ENCODE peak calls at places on chromosomes 11 and 22, in nine cellular contexts. One of them, this sample, is unnamed.

GRCh38 chr22:30338802-30339201 is 12.1 kb upstream of the TBC1D10A start:
- DNase-seq in NCI-H2171 treated with DMSO at 0.1 percent for 48 hours: no peak
- DNase-seq in brain pericyte: no peak
- DNase-seq in stimulated activated CD4-positive, alpha-beta T cell treated with anti-CD3 and anti-CD28 coated beads, Interleukin-1b, Interleukin-23, amount 100 ng/mL, for 24 hours: no peak
- DNase-seq in Caco-2: no peak
- DNase-seq in heart left ventricle: no peak
- DNase-seq in EH: no peak
- DNase-seq in NCI-H748 treated with DMSO at 0.1 percent for 48 hours: no peak
- DNase-seq in ovary: no peak
- DNase-seq in this sample: no peak

GRCh38 chr11:70420008-70420464 is 21.7 kb downstream of the CTTN start:
- DNase-seq in NCI-H2171 treated with DMSO at 0.1 percent for 48 hours: no peak
- DNase-seq in brain pericyte: no peak
- DNase-seq in stimulated activated CD4-positive, alpha-beta T cell treated with anti-CD3 and anti-CD28 coated beads, Interleukin-1b, Interleukin-23, amount 100 ng/mL, for 24 hours: no peak
- DNase-seq in Caco-2: no peak
- DNase-seq in heart left ventricle: no peak
- DNase-seq in EH: peak; percentile 19
- DNase-seq in NCI-H748 treated with DMSO at 0.1 percent for 48 hours: no peak
- DNase-seq in ovary: peak; percentile 77
- DNase-seq in this sample: peak; percentile 56

GRCh38 chr11:119480375-119481020 is 57.5 kb upstream of the THY1 start:
- DNase-seq in NCI-H2171 treated with DMSO at 0.1 percent for 48 hours: no peak
- DNase-seq in brain pericyte: no peak
- DNase-seq in stimulated activated CD4-positive, alpha-beta T cell treated with anti-CD3 and anti-CD28 coated beads, Interleukin-1b, Interleukin-23, amount 100 ng/mL, for 24 hours: no peak
- DNase-seq in Caco-2: peak; percentile 29
- DNase-seq in heart left ventricle: no peak
- DNase-seq in EH: no peak
- DNase-seq in NCI-H748 treated with DMSO at 0.1 percent for 48 hours: no peak
- DNase-seq in ovary: no peak
- DNase-seq in this sample: no peak

GRCh38 chr11:19848219-19848618 is 135.6 kb downstream of the NAV2 start:
- DNase-seq in NCI-H2171 treated with DMSO at 0.1 percent for 48 hours: no peak
- DNase-seq in brain pericyte: no peak
- DNase-seq in stimulated activated CD4-positive, alpha-beta T cell treated with anti-CD3 and anti-CD28 coated beads, Interleukin-1b, Interleukin-23, amount 100 ng/mL, for 24 hours: no peak
- DNase-seq in Caco-2: no peak
- DNase-seq in heart left ventricle: no peak
- DNase-seq in EH: no peak
- DNase-seq in NCI-H748 treated with DMSO at 0.1 percent for 48 hours: no peak
- DNase-seq in ovary: no peak
- DNase-seq in this sample: no peak

GRCh38 chr11:94183886-94184264 is 55.2 kb downstream of the PANX1 start:
- DNase-seq in NCI-H2171 treated with DMSO at 0.1 percent for 48 hours: no peak
- DNase-seq in brain pericyte: peak; percentile 29
- DNase-seq in stimulated activated CD4-positive, alpha-beta T cell treated with anti-CD3 and anti-CD28 coated beads, Interleukin-1b, Interleukin-23, amount 100 ng/mL, for 24 hours: no peak
- DNase-seq in Caco-2: peak; percentile 81
- DNase-seq in heart left ventricle: peak; percentile 68
- DNase-seq in EH: peak; percentile 47
- DNase-seq in NCI-H748 treated with DMSO at 0.1 percent for 48 hours: no peak
- DNase-seq in ovary: no peak
- DNase-seq in this sample: peak; percentile 80

GRCh38 chr11:46983598-46983997 is 47.0 kb downstream of the CSTPP1 start:
- DNase-seq in NCI-H2171 treated with DMSO at 0.1 percent for 48 hours: no peak
- DNase-seq in brain pericyte: no peak
- DNase-seq in stimulated activated CD4-positive, alpha-beta T cell treated with anti-CD3 and anti-CD28 coated beads, Interleukin-1b, Interleukin-23, amount 100 ng/mL, for 24 hours: no peak
- DNase-seq in Caco-2: no peak
- DNase-seq in heart left ventricle: no peak
- DNase-seq in EH: no peak
- DNase-seq in NCI-H748 treated with DMSO at 0.1 percent for 48 hours: no peak
- DNase-seq in ovary: no peak
- DNase-seq in this sample: no peak

GRCh38 chr22:42328130-42328821 is 57.8 kb upstream of the TCF20 start:
- DNase-seq in NCI-H2171 treated with DMSO at 0.1 percent for 48 hours: no peak
- DNase-seq in brain pericyte: no peak
- DNase-seq in stimulated activated CD4-positive, alpha-beta T cell treated with anti-CD3 and anti-CD28 coated beads, Interleukin-1b, Interleukin-23, amount 100 ng/mL, for 24 hours: no peak
- DNase-seq in Caco-2: no peak
- DNase-seq in heart left ventricle: no peak
- DNase-seq in EH: no peak
- DNase-seq in NCI-H748 treated with DMSO at 0.1 percent for 48 hours: no peak
- DNase-seq in ovary: no peak
- DNase-seq in this sample: no peak

GRCh38 chr11:122796128-122796717 is 42.1 kb upstream of the CRTAM start:
- DNase-seq in NCI-H2171 treated with DMSO at 0.1 percent for 48 hours: no peak
- DNase-seq in brain pericyte: no peak
- DNase-seq in stimulated activated CD4-positive, alpha-beta T cell treated with anti-CD3 and anti-CD28 coated beads, Interleukin-1b, Interleukin-23, amount 100 ng/mL, for 24 hours: peak; percentile 56
- DNase-seq in Caco-2: peak; percentile 58
- DNase-seq in heart left ventricle: no peak
- DNase-seq in EH: peak; percentile 52
- DNase-seq in NCI-H748 treated with DMSO at 0.1 percent for 48 hours: peak; percentile 0
- DNase-seq in ovary: no peak
- DNase-seq in this sample: peak; percentile 53

GRCh38 chr11:57777969-57778317 is 16.3 kb downstream of the CTNND1 start:
- DNase-seq in NCI-H2171 treated with DMSO at 0.1 percent for 48 hours: no peak
- DNase-seq in brain pericyte: no peak
- DNase-seq in stimulated activated CD4-positive, alpha-beta T cell treated with anti-CD3 and anti-CD28 coated beads, Interleukin-1b, Interleukin-23, amount 100 ng/mL, for 24 hours: no peak
- DNase-seq in Caco-2: peak; percentile 83
- DNase-seq in heart left ventricle: no peak
- DNase-seq in EH: peak; percentile 32
- DNase-seq in NCI-H748 treated with DMSO at 0.1 percent for 48 hours: no peak
- DNase-seq in ovary: no peak
- DNase-seq in this sample: peak; percentile 62

GRCh38 chr22:47188337-47189055 is 426.0 kb downstream of the TBC1D22A start:
- DNase-seq in NCI-H2171 treated with DMSO at 0.1 percent for 48 hours: no peak
- DNase-seq in brain pericyte: no peak
- DNase-seq in stimulated activated CD4-positive, alpha-beta T cell treated with anti-CD3 and anti-CD28 coated beads, Interleukin-1b, Interleukin-23, amount 100 ng/mL, for 24 hours: no peak
- DNase-seq in Caco-2: no peak
- DNase-seq in heart left ventricle: peak; percentile 36
- DNase-seq in EH: no peak
- DNase-seq in NCI-H748 treated with DMSO at 0.1 percent for 48 hours: no peak
- DNase-seq in ovary: no peak
- DNase-seq in this sample: no peak

GRCh38 chr22:48369789-48370507 is 1457.7 kb downstream of the BRD1 start:
- DNase-seq in NCI-H2171 treated with DMSO at 0.1 percent for 48 hours: no peak
- DNase-seq in brain pericyte: no peak
- DNase-seq in stimulated activated CD4-positive, alpha-beta T cell treated with anti-CD3 and anti-CD28 coated beads, Interleukin-1b, Interleukin-23, amount 100 ng/mL, for 24 hours: no peak
- DNase-seq in Caco-2: peak; percentile 65
- DNase-seq in heart left ventricle: no peak
- DNase-seq in EH: no peak
- DNase-seq in NCI-H748 treated with DMSO at 0.1 percent for 48 hours: peak; percentile 94
- DNase-seq in ovary: no peak
- DNase-seq in this sample: no peak

GRCh38 chr22:27295071-27295470 is 506.5 kb downstream of the MN1 start:
- DNase-seq in NCI-H2171 treated with DMSO at 0.1 percent for 48 hours: no peak
- DNase-seq in brain pericyte: no peak
- DNase-seq in stimulated activated CD4-positive, alpha-beta T cell treated with anti-CD3 and anti-CD28 coated beads, Interleukin-1b, Interleukin-23, amount 100 ng/mL, for 24 hours: no peak
- DNase-seq in Caco-2: no peak
- DNase-seq in heart left ventricle: no peak
- DNase-seq in EH: no peak
- DNase-seq in NCI-H748 treated with DMSO at 0.1 percent for 48 hours: no peak
- DNase-seq in ovary: no peak
- DNase-seq in this sample: no peak

GRCh38 chr11:80519591-80520258 is 1078.9 kb upstream of the TENM4 start:
- DNase-seq in NCI-H2171 treated with DMSO at 0.1 percent for 48 hours: no peak
- DNase-seq in brain pericyte: no peak
- DNase-seq in stimulated activated CD4-positive, alpha-beta T cell treated with anti-CD3 and anti-CD28 coated beads, Interleukin-1b, Interleukin-23, amount 100 ng/mL, for 24 hours: no peak
- DNase-seq in Caco-2: no peak
- DNase-seq in heart left ventricle: no peak
- DNase-seq in EH: no peak
- DNase-seq in NCI-H748 treated with DMSO at 0.1 percent for 48 hours: no peak
- DNase-seq in ovary: no peak
- DNase-seq in this sample: peak; percentile 15

GRCh38 chr11:94100253-94100652 is 28.4 kb upstream of the PANX1 start:
- DNase-seq in NCI-H2171 treated with DMSO at 0.1 percent for 48 hours: no peak
- DNase-seq in brain pericyte: no peak
- DNase-seq in stimulated activated CD4-positive, alpha-beta T cell treated with anti-CD3 and anti-CD28 coated beads, Interleukin-1b, Interleukin-23, amount 100 ng/mL, for 24 hours: no peak
- DNase-seq in Caco-2: no peak
- DNase-seq in heart left ventricle: no peak
- DNase-seq in EH: no peak
- DNase-seq in NCI-H748 treated with DMSO at 0.1 percent for 48 hours: no peak
- DNase-seq in ovary: no peak
- DNase-seq in this sample: no peak

GRCh38 chr11:34570584-34570983 is 50.3 kb upstream of the EHF start:
- DNase-seq in NCI-H2171 treated with DMSO at 0.1 percent for 48 hours: no peak
- DNase-seq in brain pericyte: no peak
- DNase-seq in stimulated activated CD4-positive, alpha-beta T cell treated with anti-CD3 and anti-CD28 coated beads, Interleukin-1b, Interleukin-23, amount 100 ng/mL, for 24 hours: no peak
- DNase-seq in Caco-2: no peak
- DNase-seq in heart left ventricle: no peak
- DNase-seq in EH: peak; percentile 5
- DNase-seq in NCI-H748 treated with DMSO at 0.1 percent for 48 hours: no peak
- DNase-seq in ovary: no peak
- DNase-seq in this sample: peak; percentile 66

GRCh38 chr22:44336962-44337657 is 24.4 kb upstream of the SHISAL1 start:
- DNase-seq in NCI-H2171 treated with DMSO at 0.1 percent for 48 hours: peak; percentile 43
- DNase-seq in brain pericyte: no peak
- DNase-seq in stimulated activated CD4-positive, alpha-beta T cell treated with anti-CD3 and anti-CD28 coated beads, Interleukin-1b, Interleukin-23, amount 100 ng/mL, for 24 hours: no peak
- DNase-seq in Caco-2: no peak
- DNase-seq in heart left ventricle: no peak
- DNase-seq in EH: no peak
- DNase-seq in NCI-H748 treated with DMSO at 0.1 percent for 48 hours: peak; percentile 48
- DNase-seq in ovary: no peak
- DNase-seq in this sample: no peak

GRCh38 chr22:38656256-38657148 is at the start of the genes CBY1 and FAM227A:
- DNase-seq in NCI-H2171 treated with DMSO at 0.1 percent for 48 hours: peak; percentile 92
- DNase-seq in brain pericyte: peak; percentile 70
- DNase-seq in stimulated activated CD4-positive, alpha-beta T cell treated with anti-CD3 and anti-CD28 coated beads, Interleukin-1b, Interleukin-23, amount 100 ng/mL, for 24 hours: peak; percentile 82
- DNase-seq in Caco-2: peak; percentile 89
- DNase-seq in heart left ventricle: peak; percentile 94
- DNase-seq in EH: peak; percentile 86
- DNase-seq in NCI-H748 treated with DMSO at 0.1 percent for 48 hours: peak; percentile 75
- DNase-seq in ovary: peak; percentile 85
- DNase-seq in this sample: peak; percentile 97

GRCh38 chr11:66116576-66117361 is 46.7 kb downstream of the PACS1 start:
- DNase-seq in NCI-H2171 treated with DMSO at 0.1 percent for 48 hours: no peak
- DNase-seq in brain pericyte: no peak
- DNase-seq in stimulated activated CD4-positive, alpha-beta T cell treated with anti-CD3 and anti-CD28 coated beads, Interleukin-1b, Interleukin-23, amount 100 ng/mL, for 24 hours: no peak
- DNase-seq in Caco-2: no peak
- DNase-seq in heart left ventricle: no peak
- DNase-seq in EH: no peak
- DNase-seq in NCI-H748 treated with DMSO at 0.1 percent for 48 hours: no peak
- DNase-seq in ovary: no peak
- DNase-seq in this sample: no peak

GRCh38 chr11:112216591-112217105 is 9.6 kb upstream of the PTS start:
- DNase-seq in NCI-H2171 treated with DMSO at 0.1 percent for 48 hours: no peak
- DNase-seq in brain pericyte: no peak
- DNase-seq in stimulated activated CD4-positive, alpha-beta T cell treated with anti-CD3 and anti-CD28 coated beads, Interleukin-1b, Interleukin-23, amount 100 ng/mL, for 24 hours: no peak
- DNase-seq in Caco-2: no peak
- DNase-seq in heart left ventricle: no peak
- DNase-seq in EH: peak; percentile 71
- DNase-seq in NCI-H748 treated with DMSO at 0.1 percent for 48 hours: no peak
- DNase-seq in ovary: no peak
- DNase-seq in this sample: no peak

GRCh38 chr11:15006139-15006759 is 34.1 kb upstream of the CALCA start:
- DNase-seq in NCI-H2171 treated with DMSO at 0.1 percent for 48 hours: peak; percentile 59
- DNase-seq in brain pericyte: no peak
- DNase-seq in stimulated activated CD4-positive, alpha-beta T cell treated with anti-CD3 and anti-CD28 coated beads, Interleukin-1b, Interleukin-23, amount 100 ng/mL, for 24 hours: no peak
- DNase-seq in Caco-2: no peak
- DNase-seq in heart left ventricle: no peak
- DNase-seq in EH: peak; percentile 51
- DNase-seq in NCI-H748 treated with DMSO at 0.1 percent for 48 hours: peak; percentile 76
- DNase-seq in ovary: no peak
- DNase-seq in this sample: peak; percentile 28

GRCh38 chr11:64008283-64008931 is 22.2 kb downstream of the OTUB1 start:
- DNase-seq in NCI-H2171 treated with DMSO at 0.1 percent for 48 hours: no peak
- DNase-seq in brain pericyte: no peak
- DNase-seq in stimulated activated CD4-positive, alpha-beta T cell treated with anti-CD3 and anti-CD28 coated beads, Interleukin-1b, Interleukin-23, amount 100 ng/mL, for 24 hours: no peak
- DNase-seq in Caco-2: no peak
- DNase-seq in heart left ventricle: no peak
- DNase-seq in EH: no peak
- DNase-seq in NCI-H748 treated with DMSO at 0.1 percent for 48 hours: no peak
- DNase-seq in ovary: no peak
- DNase-seq in this sample: no peak

GRCh38 chr11:94776351-94777321 is 8.5 kb downstream of the AMOTL1 start:
- DNase-seq in NCI-H2171 treated with DMSO at 0.1 percent for 48 hours: peak; percentile 50
- DNase-seq in brain pericyte: no peak
- DNase-seq in stimulated activated CD4-positive, alpha-beta T cell treated with anti-CD3 and anti-CD28 coated beads, Interleukin-1b, Interleukin-23, amount 100 ng/mL, for 24 hours: no peak
- DNase-seq in Caco-2: peak; percentile 49
- DNase-seq in heart left ventricle: no peak
- DNase-seq in EH: peak; percentile 76
- DNase-seq in NCI-H748 treated with DMSO at 0.1 percent for 48 hours: peak; percentile 82
- DNase-seq in ovary: no peak
- DNase-seq in this sample: peak; percentile 38

GRCh38 chr11:108870373-108871020 is 205.6 kb downstream of the DDX10 start:
- DNase-seq in NCI-H2171 treated with DMSO at 0.1 percent for 48 hours: no peak
- DNase-seq in brain pericyte: no peak
- DNase-seq in stimulated activated CD4-positive, alpha-beta T cell treated with anti-CD3 and anti-CD28 coated beads, Interleukin-1b, Interleukin-23, amount 100 ng/mL, for 24 hours: no peak
- DNase-seq in Caco-2: no peak
- DNase-seq in heart left ventricle: no peak
- DNase-seq in EH: peak; percentile 87
- DNase-seq in NCI-H748 treated with DMSO at 0.1 percent for 48 hours: no peak
- DNase-seq in ovary: no peak
- DNase-seq in this sample: peak; percentile 78

GRCh38 chr22:40334060-40334459 is 12.2 kb upstream of the ADSL start:
- DNase-seq in NCI-H2171 treated with DMSO at 0.1 percent for 48 hours: no peak
- DNase-seq in brain pericyte: no peak
- DNase-seq in stimulated activated CD4-positive, alpha-beta T cell treated with anti-CD3 and anti-CD28 coated beads, Interleukin-1b, Interleukin-23, amount 100 ng/mL, for 24 hours: no peak
- DNase-seq in Caco-2: no peak
- DNase-seq in heart left ventricle: no peak
- DNase-seq in EH: no peak
- DNase-seq in NCI-H748 treated with DMSO at 0.1 percent for 48 hours: no peak
- DNase-seq in ovary: no peak
- DNase-seq in this sample: no peak

GRCh38 chr11:26947379-26947844 is 46.5 kb upstream of the FIBIN start:
- DNase-seq in NCI-H2171 treated with DMSO at 0.1 percent for 48 hours: no peak
- DNase-seq in brain pericyte: peak; percentile 91
- DNase-seq in stimulated activated CD4-positive, alpha-beta T cell treated with anti-CD3 and anti-CD28 coated beads, Interleukin-1b, Interleukin-23, amount 100 ng/mL, for 24 hours: no peak
- DNase-seq in Caco-2: no peak
- DNase-seq in heart left ventricle: no peak
- DNase-seq in EH: peak; percentile 100
- DNase-seq in NCI-H748 treated with DMSO at 0.1 percent for 48 hours: no peak
- DNase-seq in ovary: peak; percentile 55
- DNase-seq in this sample: peak; percentile 88

GRCh38 chr11:26244207-26244606 is 87.7 kb upstream of the ANO3 start:
- DNase-seq in NCI-H2171 treated with DMSO at 0.1 percent for 48 hours: no peak
- DNase-seq in brain pericyte: no peak
- DNase-seq in stimulated activated CD4-positive, alpha-beta T cell treated with anti-CD3 and anti-CD28 coated beads, Interleukin-1b, Interleukin-23, amount 100 ng/mL, for 24 hours: no peak
- DNase-seq in Caco-2: no peak
- DNase-seq in heart left ventricle: no peak
- DNase-seq in EH: no peak
- DNase-seq in NCI-H748 treated with DMSO at 0.1 percent for 48 hours: no peak
- DNase-seq in ovary: no peak
- DNase-seq in this sample: no peak

GRCh38 chr11:83006877-83007330 is 64.8 kb downstream of the RAB30 start:
- DNase-seq in NCI-H2171 treated with DMSO at 0.1 percent for 48 hours: no peak
- DNase-seq in brain pericyte: no peak
- DNase-seq in stimulated activated CD4-positive, alpha-beta T cell treated with anti-CD3 and anti-CD28 coated beads, Interleukin-1b, Interleukin-23, amount 100 ng/mL, for 24 hours: no peak
- DNase-seq in Caco-2: no peak
- DNase-seq in heart left ventricle: no peak
- DNase-seq in EH: no peak
- DNase-seq in NCI-H748 treated with DMSO at 0.1 percent for 48 hours: no peak
- DNase-seq in ovary: no peak
- DNase-seq in this sample: peak; percentile 42

GRCh38 chr22:30868663-30869385 is 99.8 kb downstream of the MORC2 start:
- DNase-seq in NCI-H2171 treated with DMSO at 0.1 percent for 48 hours: peak; percentile 56
- DNase-seq in brain pericyte: peak; percentile 33
- DNase-seq in stimulated activated CD4-positive, alpha-beta T cell treated with anti-CD3 and anti-CD28 coated beads, Interleukin-1b, Interleukin-23, amount 100 ng/mL, for 24 hours: no peak
- DNase-seq in Caco-2: peak; percentile 10
- DNase-seq in heart left ventricle: peak; percentile 42
- DNase-seq in EH: peak; percentile 16
- DNase-seq in NCI-H748 treated with DMSO at 0.1 percent for 48 hours: no peak
- DNase-seq in ovary: no peak
- DNase-seq in this sample: peak; percentile 31

GRCh38 chr11:69371731-69372588 is 78.0 kb downstream of the MYEOV start:
- DNase-seq in NCI-H2171 treated with DMSO at 0.1 percent for 48 hours: no peak
- DNase-seq in brain pericyte: no peak
- DNase-seq in stimulated activated CD4-positive, alpha-beta T cell treated with anti-CD3 and anti-CD28 coated beads, Interleukin-1b, Interleukin-23, amount 100 ng/mL, for 24 hours: no peak
- DNase-seq in Caco-2: peak; percentile 27
- DNase-seq in heart left ventricle: no peak
- DNase-seq in EH: no peak
- DNase-seq in NCI-H748 treated with DMSO at 0.1 percent for 48 hours: no peak
- DNase-seq in ovary: no peak
- DNase-seq in this sample: no peak

GRCh38 chr11:65412271-65413076 is 10.1 kb upstream of the NEAT1 start:
- DNase-seq in NCI-H2171 treated with DMSO at 0.1 percent for 48 hours: no peak
- DNase-seq in brain pericyte: no peak
- DNase-seq in stimulated activated CD4-positive, alpha-beta T cell treated with anti-CD3 and anti-CD28 coated beads, Interleukin-1b, Interleukin-23, amount 100 ng/mL, for 24 hours: no peak
- DNase-seq in Caco-2: peak; percentile 33
- DNase-seq in heart left ventricle: peak; percentile 58
- DNase-seq in EH: no peak
- DNase-seq in NCI-H748 treated with DMSO at 0.1 percent for 48 hours: no peak
- DNase-seq in ovary: no peak
- DNase-seq in this sample: no peak